ENCODE peak calls at places on chromosome X, in ten cellular contexts. One of them, this sample, is unnamed.

GRCh38 chrX:153585827-153586226 is 13.1 kb downstream of the CCNQ start:
- DNase-seq in activated CD4-positive, alpha-beta T cell treated with anti-CD3 and anti-CD28 coated beads, Interleukin-2, amount 50 U/mL, for 24 hours: no peak
- DNase-seq in stimulated activated CD4-positive, alpha-beta T cell treated with anti-CD3 and anti-CD28 coated beads, Interleukin-2, amount 100 ng/mL, for 48 hours: no peak
- DNase-seq in NCI-H1092: no peak
- DNase-seq in stimulated activated CD8-positive, alpha-beta memory T cell treated with anti-CD3 and anti-CD28 coated beads, Interleukin-15, amount 100 ng/mL, for 4 hours: no peak
- DNase-seq in stromal cell of bone marrow: no peak
- DNase-seq in spleen: no peak
- DNase-seq in HTR-8/SVneo: no peak
- DNase-seq in stimulated activated naive CD4-positive, alpha-beta T cell: no peak
- DNase-seq in colonic mucosa: no peak
- DNase-seq in this sample: no peak

GRCh38 chrX:130560558-130560957 is 158.8 kb downstream of the RBMX2 start:
- DNase-seq in activated CD4-positive, alpha-beta T cell treated with anti-CD3 and anti-CD28 coated beads, Interleukin-2, amount 50 U/mL, for 24 hours: no peak
- DNase-seq in stimulated activated CD4-positive, alpha-beta T cell treated with anti-CD3 and anti-CD28 coated beads, Interleukin-2, amount 100 ng/mL, for 48 hours: no peak
- DNase-seq in NCI-H1092: no peak
- DNase-seq in stimulated activated CD8-positive, alpha-beta memory T cell treated with anti-CD3 and anti-CD28 coated beads, Interleukin-15, amount 100 ng/mL, for 4 hours: no peak
- DNase-seq in stromal cell of bone marrow: no peak
- DNase-seq in spleen: no peak
- DNase-seq in HTR-8/SVneo: no peak
- DNase-seq in stimulated activated naive CD4-positive, alpha-beta T cell: no peak
- DNase-seq in colonic mucosa: no peak
- DNase-seq in this sample: no peak

GRCh38 chrX:19670854-19671620 is 155.7 kb upstream of the MAP3K15 start:
- DNase-seq in activated CD4-positive, alpha-beta T cell treated with anti-CD3 and anti-CD28 coated beads, Interleukin-2, amount 50 U/mL, for 24 hours: no peak
- DNase-seq in stimulated activated CD4-positive, alpha-beta T cell treated with anti-CD3 and anti-CD28 coated beads, Interleukin-2, amount 100 ng/mL, for 48 hours: no peak
- DNase-seq in NCI-H1092: no peak
- DNase-seq in stimulated activated CD8-positive, alpha-beta memory T cell treated with anti-CD3 and anti-CD28 coated beads, Interleukin-15, amount 100 ng/mL, for 4 hours: no peak
- DNase-seq in stromal cell of bone marrow: peak; percentile 53
- DNase-seq in spleen: no peak
- DNase-seq in HTR-8/SVneo: peak; percentile 34
- DNase-seq in stimulated activated naive CD4-positive, alpha-beta T cell: no peak
- DNase-seq in colonic mucosa: peak; percentile 67
- DNase-seq in this sample: no peak

GRCh38 chrX:40539214-40540142 is 41.3 kb upstream of the ATP6AP2 start:
- DNase-seq in activated CD4-positive, alpha-beta T cell treated with anti-CD3 and anti-CD28 coated beads, Interleukin-2, amount 50 U/mL, for 24 hours: peak; percentile 40
- DNase-seq in stimulated activated CD4-positive, alpha-beta T cell treated with anti-CD3 and anti-CD28 coated beads, Interleukin-2, amount 100 ng/mL, for 48 hours: peak; percentile 50
- DNase-seq in NCI-H1092: peak; percentile 44
- DNase-seq in stimulated activated CD8-positive, alpha-beta memory T cell treated with anti-CD3 and anti-CD28 coated beads, Interleukin-15, amount 100 ng/mL, for 4 hours: peak; percentile 21
- DNase-seq in stromal cell of bone marrow: peak; percentile 65
- DNase-seq in spleen: peak; percentile 86
- DNase-seq in HTR-8/SVneo: no peak
- DNase-seq in stimulated activated naive CD4-positive, alpha-beta T cell: peak; percentile 63
- DNase-seq in colonic mucosa: peak; percentile 29
- DNase-seq in this sample: no peak

GRCh38 chrX:116204947-116205346 is 34.4 kb downstream of the AGTR2 start:
- DNase-seq in activated CD4-positive, alpha-beta T cell treated with anti-CD3 and anti-CD28 coated beads, Interleukin-2, amount 50 U/mL, for 24 hours: no peak
- DNase-seq in stimulated activated CD4-positive, alpha-beta T cell treated with anti-CD3 and anti-CD28 coated beads, Interleukin-2, amount 100 ng/mL, for 48 hours: no peak
- DNase-seq in NCI-H1092: no peak
- DNase-seq in stimulated activated CD8-positive, alpha-beta memory T cell treated with anti-CD3 and anti-CD28 coated beads, Interleukin-15, amount 100 ng/mL, for 4 hours: no peak
- DNase-seq in stromal cell of bone marrow: peak; percentile 1
- DNase-seq in spleen: no peak
- DNase-seq in HTR-8/SVneo: no peak
- DNase-seq in stimulated activated naive CD4-positive, alpha-beta T cell: no peak
- DNase-seq in colonic mucosa: no peak
- DNase-seq in this sample: peak; percentile 34

GRCh38 chrX:150770623-150771022 is 77.4 kb downstream of the MTMR1 start:
- DNase-seq in activated CD4-positive, alpha-beta T cell treated with anti-CD3 and anti-CD28 coated beads, Interleukin-2, amount 50 U/mL, for 24 hours: no peak
- DNase-seq in stimulated activated CD4-positive, alpha-beta T cell treated with anti-CD3 and anti-CD28 coated beads, Interleukin-2, amount 100 ng/mL, for 48 hours: no peak
- DNase-seq in NCI-H1092: no peak
- DNase-seq in stimulated activated CD8-positive, alpha-beta memory T cell treated with anti-CD3 and anti-CD28 coated beads, Interleukin-15, amount 100 ng/mL, for 4 hours: no peak
- DNase-seq in stromal cell of bone marrow: no peak
- DNase-seq in spleen: no peak
- DNase-seq in HTR-8/SVneo: no peak
- DNase-seq in stimulated activated naive CD4-positive, alpha-beta T cell: no peak
- DNase-seq in colonic mucosa: peak; percentile 12
- DNase-seq in this sample: no peak

GRCh38 chrX:8647176-8647575 is 84.8 kb downstream of the ANOS1 start:
- DNase-seq in activated CD4-positive, alpha-beta T cell treated with anti-CD3 and anti-CD28 coated beads, Interleukin-2, amount 50 U/mL, for 24 hours: no peak
- DNase-seq in stimulated activated CD4-positive, alpha-beta T cell treated with anti-CD3 and anti-CD28 coated beads, Interleukin-2, amount 100 ng/mL, for 48 hours: no peak
- DNase-seq in NCI-H1092: no peak
- DNase-seq in stimulated activated CD8-positive, alpha-beta memory T cell treated with anti-CD3 and anti-CD28 coated beads, Interleukin-15, amount 100 ng/mL, for 4 hours: no peak
- DNase-seq in stromal cell of bone marrow: no peak
- DNase-seq in spleen: no peak
- DNase-seq in HTR-8/SVneo: no peak
- DNase-seq in stimulated activated naive CD4-positive, alpha-beta T cell: no peak
- DNase-seq in colonic mucosa: no peak
- DNase-seq in this sample: no peak

GRCh38 chrX:119118780-119119395 is 8.7 kb downstream of the KIAA1210 start:
- DNase-seq in activated CD4-positive, alpha-beta T cell treated with anti-CD3 and anti-CD28 coated beads, Interleukin-2, amount 50 U/mL, for 24 hours: peak; percentile 7
- DNase-seq in stimulated activated CD4-positive, alpha-beta T cell treated with anti-CD3 and anti-CD28 coated beads, Interleukin-2, amount 100 ng/mL, for 48 hours: peak; percentile 23
- DNase-seq in NCI-H1092: no peak
- DNase-seq in stimulated activated CD8-positive, alpha-beta memory T cell treated with anti-CD3 and anti-CD28 coated beads, Interleukin-15, amount 100 ng/mL, for 4 hours: peak; percentile 3
- DNase-seq in stromal cell of bone marrow: peak; percentile 9
- DNase-seq in spleen: no peak
- DNase-seq in HTR-8/SVneo: peak; percentile 67
- DNase-seq in stimulated activated naive CD4-positive, alpha-beta T cell: no peak
- DNase-seq in colonic mucosa: peak; percentile 34
- DNase-seq in this sample: peak; percentile 78

GRCh38 chrX:146154191-146154590 is 336.6 kb downstream of the SLITRK2 start:
- DNase-seq in activated CD4-positive, alpha-beta T cell treated with anti-CD3 and anti-CD28 coated beads, Interleukin-2, amount 50 U/mL, for 24 hours: no peak
- DNase-seq in stimulated activated CD4-positive, alpha-beta T cell treated with anti-CD3 and anti-CD28 coated beads, Interleukin-2, amount 100 ng/mL, for 48 hours: no peak
- DNase-seq in NCI-H1092: no peak
- DNase-seq in stimulated activated CD8-positive, alpha-beta memory T cell treated with anti-CD3 and anti-CD28 coated beads, Interleukin-15, amount 100 ng/mL, for 4 hours: no peak
- DNase-seq in stromal cell of bone marrow: no peak
- DNase-seq in spleen: no peak
- DNase-seq in HTR-8/SVneo: no peak
- DNase-seq in stimulated activated naive CD4-positive, alpha-beta T cell: no peak
- DNase-seq in colonic mucosa: no peak
- DNase-seq in this sample: no peak

GRCh38 chrX:72003811-72004750 is 93.4 kb downstream of the NHSL2 start:
- DNase-seq in activated CD4-positive, alpha-beta T cell treated with anti-CD3 and anti-CD28 coated beads, Interleukin-2, amount 50 U/mL, for 24 hours: no peak
- DNase-seq in stimulated activated CD4-positive, alpha-beta T cell treated with anti-CD3 and anti-CD28 coated beads, Interleukin-2, amount 100 ng/mL, for 48 hours: no peak
- DNase-seq in NCI-H1092: no peak
- DNase-seq in stimulated activated CD8-positive, alpha-beta memory T cell treated with anti-CD3 and anti-CD28 coated beads, Interleukin-15, amount 100 ng/mL, for 4 hours: no peak
- DNase-seq in stromal cell of bone marrow: no peak
- DNase-seq in spleen: no peak
- DNase-seq in HTR-8/SVneo: peak; percentile 61
- DNase-seq in stimulated activated naive CD4-positive, alpha-beta T cell: no peak
- DNase-seq in colonic mucosa: no peak
- DNase-seq in this sample: no peak

GRCh38 chrX:38206036-38206435 is 14.6 kb downstream of the SRPX start:
- DNase-seq in activated CD4-positive, alpha-beta T cell treated with anti-CD3 and anti-CD28 coated beads, Interleukin-2, amount 50 U/mL, for 24 hours: no peak
- DNase-seq in stimulated activated CD4-positive, alpha-beta T cell treated with anti-CD3 and anti-CD28 coated beads, Interleukin-2, amount 100 ng/mL, for 48 hours: no peak
- DNase-seq in NCI-H1092: no peak
- DNase-seq in stimulated activated CD8-positive, alpha-beta memory T cell treated with anti-CD3 and anti-CD28 coated beads, Interleukin-15, amount 100 ng/mL, for 4 hours: no peak
- DNase-seq in stromal cell of bone marrow: no peak
- DNase-seq in spleen: no peak
- DNase-seq in HTR-8/SVneo: no peak
- DNase-seq in stimulated activated naive CD4-positive, alpha-beta T cell: no peak
- DNase-seq in colonic mucosa: no peak
- DNase-seq in this sample: no peak

GRCh38 chrX:135985974-135986312 is 708 bp downstream of the SLC9A6 start:
- DNase-seq in activated CD4-positive, alpha-beta T cell treated with anti-CD3 and anti-CD28 coated beads, Interleukin-2, amount 50 U/mL, for 24 hours: no peak
- DNase-seq in stimulated activated CD4-positive, alpha-beta T cell treated with anti-CD3 and anti-CD28 coated beads, Interleukin-2, amount 100 ng/mL, for 48 hours: no peak
- DNase-seq in NCI-H1092: no peak
- DNase-seq in stimulated activated CD8-positive, alpha-beta memory T cell treated with anti-CD3 and anti-CD28 coated beads, Interleukin-15, amount 100 ng/mL, for 4 hours: no peak
- DNase-seq in stromal cell of bone marrow: no peak
- DNase-seq in spleen: no peak
- DNase-seq in HTR-8/SVneo: no peak
- DNase-seq in stimulated activated naive CD4-positive, alpha-beta T cell: no peak
- DNase-seq in colonic mucosa: no peak
- DNase-seq in this sample: no peak

GRCh38 chrX:143648705-143649104 is 12.8 kb upstream of the SLITRK4 start:
- DNase-seq in activated CD4-positive, alpha-beta T cell treated with anti-CD3 and anti-CD28 coated beads, Interleukin-2, amount 50 U/mL, for 24 hours: no peak
- DNase-seq in stimulated activated CD4-positive, alpha-beta T cell treated with anti-CD3 and anti-CD28 coated beads, Interleukin-2, amount 100 ng/mL, for 48 hours: no peak
- DNase-seq in NCI-H1092: no peak
- DNase-seq in stimulated activated CD8-positive, alpha-beta memory T cell treated with anti-CD3 and anti-CD28 coated beads, Interleukin-15, amount 100 ng/mL, for 4 hours: no peak
- DNase-seq in stromal cell of bone marrow: no peak
- DNase-seq in spleen: no peak
- DNase-seq in HTR-8/SVneo: no peak
- DNase-seq in stimulated activated naive CD4-positive, alpha-beta T cell: no peak
- DNase-seq in colonic mucosa: no peak
- DNase-seq in this sample: peak; percentile 29

GRCh38 chrX:43998374-43998773 is 25.2 kb upstream of the NDP start:
- DNase-seq in activated CD4-positive, alpha-beta T cell treated with anti-CD3 and anti-CD28 coated beads, Interleukin-2, amount 50 U/mL, for 24 hours: no peak
- DNase-seq in stimulated activated CD4-positive, alpha-beta T cell treated with anti-CD3 and anti-CD28 coated beads, Interleukin-2, amount 100 ng/mL, for 48 hours: no peak
- DNase-seq in NCI-H1092: no peak
- DNase-seq in stimulated activated CD8-positive, alpha-beta memory T cell treated with anti-CD3 and anti-CD28 coated beads, Interleukin-15, amount 100 ng/mL, for 4 hours: no peak
- DNase-seq in stromal cell of bone marrow: no peak
- DNase-seq in spleen: no peak
- DNase-seq in HTR-8/SVneo: no peak
- DNase-seq in stimulated activated naive CD4-positive, alpha-beta T cell: no peak
- DNase-seq in colonic mucosa: no peak
- DNase-seq in this sample: no peak

GRCh38 chrX:9293051-9293496 is 171.8 kb upstream of the TBL1X start:
- DNase-seq in activated CD4-positive, alpha-beta T cell treated with anti-CD3 and anti-CD28 coated beads, Interleukin-2, amount 50 U/mL, for 24 hours: no peak
- DNase-seq in stimulated activated CD4-positive, alpha-beta T cell treated with anti-CD3 and anti-CD28 coated beads, Interleukin-2, amount 100 ng/mL, for 48 hours: no peak
- DNase-seq in NCI-H1092: no peak
- DNase-seq in stimulated activated CD8-positive, alpha-beta memory T cell treated with anti-CD3 and anti-CD28 coated beads, Interleukin-15, amount 100 ng/mL, for 4 hours: no peak
- DNase-seq in stromal cell of bone marrow: no peak
- DNase-seq in spleen: no peak
- DNase-seq in HTR-8/SVneo: no peak
- DNase-seq in stimulated activated naive CD4-positive, alpha-beta T cell: no peak
- DNase-seq in colonic mucosa: no peak
- DNase-seq in this sample: no peak

GRCh38 chrX:39921838-39922237 is 175.9 kb downstream of the BCOR start:
- DNase-seq in activated CD4-positive, alpha-beta T cell treated with anti-CD3 and anti-CD28 coated beads, Interleukin-2, amount 50 U/mL, for 24 hours: no peak
- DNase-seq in stimulated activated CD4-positive, alpha-beta T cell treated with anti-CD3 and anti-CD28 coated beads, Interleukin-2, amount 100 ng/mL, for 48 hours: no peak
- DNase-seq in NCI-H1092: no peak
- DNase-seq in stimulated activated CD8-positive, alpha-beta memory T cell treated with anti-CD3 and anti-CD28 coated beads, Interleukin-15, amount 100 ng/mL, for 4 hours: no peak
- DNase-seq in stromal cell of bone marrow: no peak
- DNase-seq in spleen: no peak
- DNase-seq in HTR-8/SVneo: no peak
- DNase-seq in stimulated activated naive CD4-positive, alpha-beta T cell: no peak
- DNase-seq in colonic mucosa: no peak
- DNase-seq in this sample: no peak

GRCh38 chrX:120251471-120252011 is 929 bp downstream of the ZBTB33 start:
- DNase-seq in activated CD4-positive, alpha-beta T cell treated with anti-CD3 and anti-CD28 coated beads, Interleukin-2, amount 50 U/mL, for 24 hours: no peak
- DNase-seq in stimulated activated CD4-positive, alpha-beta T cell treated with anti-CD3 and anti-CD28 coated beads, Interleukin-2, amount 100 ng/mL, for 48 hours: peak; percentile 4
- DNase-seq in NCI-H1092: peak; percentile 14
- DNase-seq in stimulated activated CD8-positive, alpha-beta memory T cell treated with anti-CD3 and anti-CD28 coated beads, Interleukin-15, amount 100 ng/mL, for 4 hours: no peak
- DNase-seq in stromal cell of bone marrow: no peak
- DNase-seq in spleen: peak; percentile 80
- DNase-seq in HTR-8/SVneo: no peak
- DNase-seq in stimulated activated naive CD4-positive, alpha-beta T cell: peak; percentile 12
- DNase-seq in colonic mucosa: peak; percentile 42
- DNase-seq in this sample: peak; percentile 15

GRCh38 chrX:10529344-10529743 is 91.0 kb downstream of the MID1 start:
- DNase-seq in activated CD4-positive, alpha-beta T cell treated with anti-CD3 and anti-CD28 coated beads, Interleukin-2, amount 50 U/mL, for 24 hours: no peak
- DNase-seq in stimulated activated CD4-positive, alpha-beta T cell treated with anti-CD3 and anti-CD28 coated beads, Interleukin-2, amount 100 ng/mL, for 48 hours: no peak
- DNase-seq in NCI-H1092: no peak
- DNase-seq in stimulated activated CD8-positive, alpha-beta memory T cell treated with anti-CD3 and anti-CD28 coated beads, Interleukin-15, amount 100 ng/mL, for 4 hours: no peak
- DNase-seq in stromal cell of bone marrow: no peak
- DNase-seq in spleen: no peak
- DNase-seq in HTR-8/SVneo: peak; percentile 14
- DNase-seq in stimulated activated naive CD4-positive, alpha-beta T cell: no peak
- DNase-seq in colonic mucosa: no peak
- DNase-seq in this sample: no peak

GRCh38 chrX:20382518-20383291 is 116.0 kb upstream of the RPS6KA3 start:
- DNase-seq in activated CD4-positive, alpha-beta T cell treated with anti-CD3 and anti-CD28 coated beads, Interleukin-2, amount 50 U/mL, for 24 hours: no peak
- DNase-seq in stimulated activated CD4-positive, alpha-beta T cell treated with anti-CD3 and anti-CD28 coated beads, Interleukin-2, amount 100 ng/mL, for 48 hours: peak; percentile 20
- DNase-seq in NCI-H1092: no peak
- DNase-seq in stimulated activated CD8-positive, alpha-beta memory T cell treated with anti-CD3 and anti-CD28 coated beads, Interleukin-15, amount 100 ng/mL, for 4 hours: no peak
- DNase-seq in stromal cell of bone marrow: no peak
- DNase-seq in spleen: no peak
- DNase-seq in HTR-8/SVneo: no peak
- DNase-seq in stimulated activated naive CD4-positive, alpha-beta T cell: no peak
- DNase-seq in colonic mucosa: no peak
- DNase-seq in this sample: peak; percentile 7

GRCh38 chrX:9897761-9898161 is 69.4 kb upstream of the CLDN34 start:
- DNase-seq in activated CD4-positive, alpha-beta T cell treated with anti-CD3 and anti-CD28 coated beads, Interleukin-2, amount 50 U/mL, for 24 hours: no peak
- DNase-seq in stimulated activated CD4-positive, alpha-beta T cell treated with anti-CD3 and anti-CD28 coated beads, Interleukin-2, amount 100 ng/mL, for 48 hours: no peak
- DNase-seq in NCI-H1092: no peak
- DNase-seq in stimulated activated CD8-positive, alpha-beta memory T cell treated with anti-CD3 and anti-CD28 coated beads, Interleukin-15, amount 100 ng/mL, for 4 hours: no peak
- DNase-seq in stromal cell of bone marrow: peak; percentile 81
- DNase-seq in spleen: no peak
- DNase-seq in HTR-8/SVneo: peak; percentile 42
- DNase-seq in stimulated activated naive CD4-positive, alpha-beta T cell: no peak
- DNase-seq in colonic mucosa: no peak
- DNase-seq in this sample: no peak

GRCh38 chrX:69371159-69371558 is 133.0 kb upstream of the NALF2 start:
- DNase-seq in activated CD4-positive, alpha-beta T cell treated with anti-CD3 and anti-CD28 coated beads, Interleukin-2, amount 50 U/mL, for 24 hours: no peak
- DNase-seq in stimulated activated CD4-positive, alpha-beta T cell treated with anti-CD3 and anti-CD28 coated beads, Interleukin-2, amount 100 ng/mL, for 48 hours: no peak
- DNase-seq in NCI-H1092: no peak
- DNase-seq in stimulated activated CD8-positive, alpha-beta memory T cell treated with anti-CD3 and anti-CD28 coated beads, Interleukin-15, amount 100 ng/mL, for 4 hours: no peak
- DNase-seq in stromal cell of bone marrow: no peak
- DNase-seq in spleen: no peak
- DNase-seq in HTR-8/SVneo: no peak
- DNase-seq in stimulated activated naive CD4-positive, alpha-beta T cell: no peak
- DNase-seq in colonic mucosa: no peak
- DNase-seq in this sample: no peak

GRCh38 chrX:110437686-110438085 is 79.0 kb downstream of the RTL9 start:
- DNase-seq in activated CD4-positive, alpha-beta T cell treated with anti-CD3 and anti-CD28 coated beads, Interleukin-2, amount 50 U/mL, for 24 hours: no peak
- DNase-seq in stimulated activated CD4-positive, alpha-beta T cell treated with anti-CD3 and anti-CD28 coated beads, Interleukin-2, amount 100 ng/mL, for 48 hours: no peak
- DNase-seq in NCI-H1092: no peak
- DNase-seq in stimulated activated CD8-positive, alpha-beta memory T cell treated with anti-CD3 and anti-CD28 coated beads, Interleukin-15, amount 100 ng/mL, for 4 hours: no peak
- DNase-seq in stromal cell of bone marrow: no peak
- DNase-seq in spleen: no peak
- DNase-seq in HTR-8/SVneo: no peak
- DNase-seq in stimulated activated naive CD4-positive, alpha-beta T cell: no peak
- DNase-seq in colonic mucosa: no peak
- DNase-seq in this sample: no peak

GRCh38 chrX:18617351-18617750 is 54.6 kb downstream of the RS1 start:
- DNase-seq in activated CD4-positive, alpha-beta T cell treated with anti-CD3 and anti-CD28 coated beads, Interleukin-2, amount 50 U/mL, for 24 hours: no peak
- DNase-seq in stimulated activated CD4-positive, alpha-beta T cell treated with anti-CD3 and anti-CD28 coated beads, Interleukin-2, amount 100 ng/mL, for 48 hours: no peak
- DNase-seq in NCI-H1092: no peak
- DNase-seq in stimulated activated CD8-positive, alpha-beta memory T cell treated with anti-CD3 and anti-CD28 coated beads, Interleukin-15, amount 100 ng/mL, for 4 hours: no peak
- DNase-seq in stromal cell of bone marrow: peak; percentile 4
- DNase-seq in spleen: no peak
- DNase-seq in HTR-8/SVneo: no peak
- DNase-seq in stimulated activated naive CD4-positive, alpha-beta T cell: no peak
- DNase-seq in colonic mucosa: peak; percentile 67
- DNase-seq in this sample: peak; percentile 9

GRCh38 chrX:9370888-9371287 is 94.0 kb upstream of the TBL1X start:
- DNase-seq in activated CD4-positive, alpha-beta T cell treated with anti-CD3 and anti-CD28 coated beads, Interleukin-2, amount 50 U/mL, for 24 hours: no peak
- DNase-seq in stimulated activated CD4-positive, alpha-beta T cell treated with anti-CD3 and anti-CD28 coated beads, Interleukin-2, amount 100 ng/mL, for 48 hours: no peak
- DNase-seq in NCI-H1092: no peak
- DNase-seq in stimulated activated CD8-positive, alpha-beta memory T cell treated with anti-CD3 and anti-CD28 coated beads, Interleukin-15, amount 100 ng/mL, for 4 hours: no peak
- DNase-seq in stromal cell of bone marrow: peak; percentile 68
- DNase-seq in spleen: no peak
- DNase-seq in HTR-8/SVneo: no peak
- DNase-seq in stimulated activated naive CD4-positive, alpha-beta T cell: no peak
- DNase-seq in colonic mucosa: no peak
- DNase-seq in this sample: no peak

GRCh38 chrX:56576721-56577120 is 13.3 kb downstream of the UBQLN2 start:
- DNase-seq in activated CD4-positive, alpha-beta T cell treated with anti-CD3 and anti-CD28 coated beads, Interleukin-2, amount 50 U/mL, for 24 hours: no peak
- DNase-seq in stimulated activated CD4-positive, alpha-beta T cell treated with anti-CD3 and anti-CD28 coated beads, Interleukin-2, amount 100 ng/mL, for 48 hours: no peak
- DNase-seq in NCI-H1092: no peak
- DNase-seq in stimulated activated CD8-positive, alpha-beta memory T cell treated with anti-CD3 and anti-CD28 coated beads, Interleukin-15, amount 100 ng/mL, for 4 hours: no peak
- DNase-seq in stromal cell of bone marrow: no peak
- DNase-seq in spleen: no peak
- DNase-seq in HTR-8/SVneo: no peak
- DNase-seq in stimulated activated naive CD4-positive, alpha-beta T cell: no peak
- DNase-seq in colonic mucosa: no peak
- DNase-seq in this sample: no peak

GRCh38 chrX:14010566-14010965 is 19.1 kb downstream of the GEMIN8 start:
- DNase-seq in activated CD4-positive, alpha-beta T cell treated with anti-CD3 and anti-CD28 coated beads, Interleukin-2, amount 50 U/mL, for 24 hours: no peak
- DNase-seq in stimulated activated CD4-positive, alpha-beta T cell treated with anti-CD3 and anti-CD28 coated beads, Interleukin-2, amount 100 ng/mL, for 48 hours: no peak
- DNase-seq in NCI-H1092: no peak
- DNase-seq in stimulated activated CD8-positive, alpha-beta memory T cell treated with anti-CD3 and anti-CD28 coated beads, Interleukin-15, amount 100 ng/mL, for 4 hours: no peak
- DNase-seq in stromal cell of bone marrow: no peak
- DNase-seq in spleen: no peak
- DNase-seq in HTR-8/SVneo: no peak
- DNase-seq in stimulated activated naive CD4-positive, alpha-beta T cell: no peak
- DNase-seq in colonic mucosa: no peak
- DNase-seq in this sample: no peak

GRCh38 chrX:22135994-22136684 is 104.0 kb downstream of the PHEX start:
- DNase-seq in activated CD4-positive, alpha-beta T cell treated with anti-CD3 and anti-CD28 coated beads, Interleukin-2, amount 50 U/mL, for 24 hours: peak; percentile 19
- DNase-seq in stimulated activated CD4-positive, alpha-beta T cell treated with anti-CD3 and anti-CD28 coated beads, Interleukin-2, amount 100 ng/mL, for 48 hours: peak; percentile 7
- DNase-seq in NCI-H1092: peak; percentile 47
- DNase-seq in stimulated activated CD8-positive, alpha-beta memory T cell treated with anti-CD3 and anti-CD28 coated beads, Interleukin-15, amount 100 ng/mL, for 4 hours: no peak
- DNase-seq in stromal cell of bone marrow: peak; percentile 62
- DNase-seq in spleen: no peak
- DNase-seq in HTR-8/SVneo: peak; percentile 54
- DNase-seq in stimulated activated naive CD4-positive, alpha-beta T cell: peak; percentile 0
- DNase-seq in colonic mucosa: no peak
- DNase-seq in this sample: peak; percentile 72

GRCh38 chrX:17030092-17030491 is 83.6 kb downstream of the REPS2 start:
- DNase-seq in activated CD4-positive, alpha-beta T cell treated with anti-CD3 and anti-CD28 coated beads, Interleukin-2, amount 50 U/mL, for 24 hours: no peak
- DNase-seq in stimulated activated CD4-positive, alpha-beta T cell treated with anti-CD3 and anti-CD28 coated beads, Interleukin-2, amount 100 ng/mL, for 48 hours: no peak
- DNase-seq in NCI-H1092: no peak
- DNase-seq in stimulated activated CD8-positive, alpha-beta memory T cell treated with anti-CD3 and anti-CD28 coated beads, Interleukin-15, amount 100 ng/mL, for 4 hours: no peak
- DNase-seq in stromal cell of bone marrow: no peak
- DNase-seq in spleen: no peak
- DNase-seq in HTR-8/SVneo: no peak
- DNase-seq in stimulated activated naive CD4-positive, alpha-beta T cell: no peak
- DNase-seq in colonic mucosa: no peak
- DNase-seq in this sample: no peak

This sample was measured in RKO.